ENCODE peak calls at places on chromosome 5, in eight cellular contexts. One of them, this sample, is unnamed.
A peak's percentile ranks its signal among the peaks of the same experiment; 100 is the strongest.

GRCh38 chr5:135526924-135527323 is 8.8 kb downstream of the NEUROG1 start:
- DNase-seq in SHP77 treated with DMSO at 0.1 percent for 48 hours: no peak
- DNase-seq in mucosa of descending colon: no peak
- DNase-seq in cardiac muscle cell: no peak
- DNase-seq in fibroblast of the aortic adventitia: no peak
- DNase-seq in transverse colon: no peak
- DNase-seq in activated CD8-positive, alpha-beta memory T cell treated with anti-CD3 and anti-CD28 coated beads, Interleukin-2, amount 50 U/mL, for 4 hours: no peak
- DNase-seq in LHCN-M2: no peak
- DNase-seq in this sample: no peak

GRCh38 chr5:107671742-107672211 is 1.0 kb upstream of the EFNA5 start:
- DNase-seq in LHCN-M2: peak; percentile 89
- DNase-seq in mucosa of descending colon: no peak
- DNase-seq in transverse colon: peak; percentile 34
- DNase-seq in SHP77 treated with DMSO at 0.1 percent for 48 hours: peak; percentile 44
- DNase-seq in activated CD8-positive, alpha-beta memory T cell treated with anti-CD3 and anti-CD28 coated beads, Interleukin-2, amount 50 U/mL, for 4 hours: no peak
- DNase-seq in cardiac muscle cell: peak; percentile 29
- DNase-seq in fibroblast of the aortic adventitia: peak; percentile 45
- DNase-seq in this sample: no peak

GRCh38 chr5:143782588-143783386 is 29.2 kb upstream of the HMHB1 start:
- DNase-seq in LHCN-M2: no peak
- DNase-seq in activated CD8-positive, alpha-beta memory T cell treated with anti-CD3 and anti-CD28 coated beads, Interleukin-2, amount 50 U/mL, for 4 hours: no peak
- DNase-seq in cardiac muscle cell: peak; percentile 36
- DNase-seq in SHP77 treated with DMSO at 0.1 percent for 48 hours: no peak
- DNase-seq in mucosa of descending colon: no peak
- DNase-seq in fibroblast of the aortic adventitia: no peak
- DNase-seq in transverse colon: no peak
- DNase-seq in this sample: no peak

GRCh38 chr5:77935516-77936364 is 159.6 kb upstream of the TBCA start:
- DNase-seq in fibroblast of the aortic adventitia: peak; percentile 25
- DNase-seq in transverse colon: no peak
- DNase-seq in mucosa of descending colon: no peak
- DNase-seq in SHP77 treated with DMSO at 0.1 percent for 48 hours: no peak
- DNase-seq in activated CD8-positive, alpha-beta memory T cell treated with anti-CD3 and anti-CD28 coated beads, Interleukin-2, amount 50 U/mL, for 4 hours: no peak
- DNase-seq in cardiac muscle cell: no peak
- DNase-seq in LHCN-M2: peak; percentile 64
- DNase-seq in this sample: no peak

GRCh38 chr5:133738271-133738670 is 125.9 kb upstream of the FSTL4 start:
- DNase-seq in mucosa of descending colon: no peak
- DNase-seq in SHP77 treated with DMSO at 0.1 percent for 48 hours: no peak
- DNase-seq in activated CD8-positive, alpha-beta memory T cell treated with anti-CD3 and anti-CD28 coated beads, Interleukin-2, amount 50 U/mL, for 4 hours: no peak
- DNase-seq in LHCN-M2: no peak
- DNase-seq in fibroblast of the aortic adventitia: no peak
- DNase-seq in transverse colon: no peak
- DNase-seq in cardiac muscle cell: no peak
- DNase-seq in this sample: no peak

GRCh38 chr5:16461026-16461425 is 4.6 kb downstream of the ZNF622 start:
- DNase-seq in LHCN-M2: no peak
- DNase-seq in activated CD8-positive, alpha-beta memory T cell treated with anti-CD3 and anti-CD28 coated beads, Interleukin-2, amount 50 U/mL, for 4 hours: no peak
- DNase-seq in cardiac muscle cell: no peak
- DNase-seq in transverse colon: no peak
- DNase-seq in fibroblast of the aortic adventitia: no peak
- DNase-seq in mucosa of descending colon: no peak
- DNase-seq in SHP77 treated with DMSO at 0.1 percent for 48 hours: no peak
- DNase-seq in this sample: no peak

GRCh38 chr5:19855031-19855430 is 133.0 kb downstream of the CDH18 start:
- DNase-seq in fibroblast of the aortic adventitia: peak; percentile 28
- DNase-seq in activated CD8-positive, alpha-beta memory T cell treated with anti-CD3 and anti-CD28 coated beads, Interleukin-2, amount 50 U/mL, for 4 hours: no peak
- DNase-seq in cardiac muscle cell: no peak
- DNase-seq in mucosa of descending colon: no peak
- DNase-seq in LHCN-M2: peak; percentile 42
- DNase-seq in SHP77 treated with DMSO at 0.1 percent for 48 hours: no peak
- DNase-seq in transverse colon: no peak
- DNase-seq in this sample: no peak

GRCh38 chr5:6843821-6844220 is 130.6 kb downstream of the TENT4A start:
- DNase-seq in fibroblast of the aortic adventitia: no peak
- DNase-seq in mucosa of descending colon: no peak
- DNase-seq in transverse colon: no peak
- DNase-seq in cardiac muscle cell: no peak
- DNase-seq in SHP77 treated with DMSO at 0.1 percent for 48 hours: no peak
- DNase-seq in activated CD8-positive, alpha-beta memory T cell treated with anti-CD3 and anti-CD28 coated beads, Interleukin-2, amount 50 U/mL, for 4 hours: no peak
- DNase-seq in LHCN-M2: no peak
- DNase-seq in this sample: no peak

GRCh38 chr5:180808461-180809000 is 5.9 kb upstream of the MGAT1 start:
- DNase-seq in activated CD8-positive, alpha-beta memory T cell treated with anti-CD3 and anti-CD28 coated beads, Interleukin-2, amount 50 U/mL, for 4 hours: peak; percentile 13
- DNase-seq in LHCN-M2: no peak
- DNase-seq in fibroblast of the aortic adventitia: no peak
- DNase-seq in cardiac muscle cell: no peak
- DNase-seq in SHP77 treated with DMSO at 0.1 percent for 48 hours: no peak
- DNase-seq in transverse colon: peak; percentile 20
- DNase-seq in mucosa of descending colon: no peak
- DNase-seq in this sample: no peak

GRCh38 chr5:134139891-134140469 is 25.5 kb downstream of the TCF7 start:
- DNase-seq in LHCN-M2: no peak
- DNase-seq in cardiac muscle cell: no peak
- DNase-seq in fibroblast of the aortic adventitia: no peak
- DNase-seq in mucosa of descending colon: peak; percentile 16
- DNase-seq in activated CD8-positive, alpha-beta memory T cell treated with anti-CD3 and anti-CD28 coated beads, Interleukin-2, amount 50 U/mL, for 4 hours: peak; percentile 14
- DNase-seq in SHP77 treated with DMSO at 0.1 percent for 48 hours: no peak
- DNase-seq in transverse colon: no peak
- DNase-seq in this sample: no peak

GRCh38 chr5:60346391-60346790 is 353.6 kb downstream of the DEPDC1B start:
- DNase-seq in mucosa of descending colon: no peak
- DNase-seq in activated CD8-positive, alpha-beta memory T cell treated with anti-CD3 and anti-CD28 coated beads, Interleukin-2, amount 50 U/mL, for 4 hours: no peak
- DNase-seq in transverse colon: no peak
- DNase-seq in SHP77 treated with DMSO at 0.1 percent for 48 hours: no peak
- DNase-seq in LHCN-M2: peak; percentile 10
- DNase-seq in cardiac muscle cell: no peak
- DNase-seq in fibroblast of the aortic adventitia: no peak
- DNase-seq in this sample: no peak

GRCh38 chr5:170860818-170861217 is 1.0 kb upstream of the RANBP17 start:
- DNase-seq in SHP77 treated with DMSO at 0.1 percent for 48 hours: no peak
- DNase-seq in activated CD8-positive, alpha-beta memory T cell treated with anti-CD3 and anti-CD28 coated beads, Interleukin-2, amount 50 U/mL, for 4 hours: no peak
- DNase-seq in LHCN-M2: no peak
- DNase-seq in fibroblast of the aortic adventitia: no peak
- DNase-seq in mucosa of descending colon: no peak
- DNase-seq in cardiac muscle cell: no peak
- DNase-seq in transverse colon: no peak
- DNase-seq in this sample: no peak

GRCh38 chr5:111719773-111720172 is 37.2 kb downstream of the NREP start:
- DNase-seq in mucosa of descending colon: no peak
- DNase-seq in transverse colon: no peak
- DNase-seq in SHP77 treated with DMSO at 0.1 percent for 48 hours: no peak
- DNase-seq in fibroblast of the aortic adventitia: no peak
- DNase-seq in LHCN-M2: no peak
- DNase-seq in activated CD8-positive, alpha-beta memory T cell treated with anti-CD3 and anti-CD28 coated beads, Interleukin-2, amount 50 U/mL, for 4 hours: no peak
- DNase-seq in cardiac muscle cell: no peak
- DNase-seq in this sample: no peak

GRCh38 chr5:89397096-89397495 is 514.1 kb upstream of the MEF2C start:
- DNase-seq in mucosa of descending colon: no peak
- DNase-seq in fibroblast of the aortic adventitia: peak; percentile 5
- DNase-seq in LHCN-M2: peak; percentile 50
- DNase-seq in activated CD8-positive, alpha-beta memory T cell treated with anti-CD3 and anti-CD28 coated beads, Interleukin-2, amount 50 U/mL, for 4 hours: no peak
- DNase-seq in SHP77 treated with DMSO at 0.1 percent for 48 hours: no peak
- DNase-seq in transverse colon: no peak
- DNase-seq in cardiac muscle cell: no peak
- DNase-seq in this sample: no peak

GRCh38 chr5:111254613-111255012 is 30.4 kb downstream of the CAMK4 start:
- DNase-seq in SHP77 treated with DMSO at 0.1 percent for 48 hours: no peak
- DNase-seq in cardiac muscle cell: no peak
- DNase-seq in mucosa of descending colon: no peak
- DNase-seq in activated CD8-positive, alpha-beta memory T cell treated with anti-CD3 and anti-CD28 coated beads, Interleukin-2, amount 50 U/mL, for 4 hours: peak; percentile 63
- DNase-seq in transverse colon: no peak
- DNase-seq in fibroblast of the aortic adventitia: peak; percentile 8
- DNase-seq in LHCN-M2: peak; percentile 16
- DNase-seq in this sample: no peak

GRCh38 chr5:135139397-135140134 is 105.5 kb upstream of the PITX1 start:
- DNase-seq in activated CD8-positive, alpha-beta memory T cell treated with anti-CD3 and anti-CD28 coated beads, Interleukin-2, amount 50 U/mL, for 4 hours: no peak
- DNase-seq in LHCN-M2: peak; percentile 84
- DNase-seq in SHP77 treated with DMSO at 0.1 percent for 48 hours: peak; percentile 21
- DNase-seq in cardiac muscle cell: no peak
- DNase-seq in fibroblast of the aortic adventitia: peak; percentile 75
- DNase-seq in transverse colon: peak; percentile 42
- DNase-seq in mucosa of descending colon: no peak
- DNase-seq in this sample: no peak

GRCh38 chr5:17154211-17154996 is 63.0 kb upstream of the BASP1 start:
- DNase-seq in cardiac muscle cell: no peak
- DNase-seq in transverse colon: no peak
- DNase-seq in activated CD8-positive, alpha-beta memory T cell treated with anti-CD3 and anti-CD28 coated beads, Interleukin-2, amount 50 U/mL, for 4 hours: no peak
- DNase-seq in LHCN-M2: peak; percentile 53
- DNase-seq in mucosa of descending colon: no peak
- DNase-seq in fibroblast of the aortic adventitia: peak; percentile 77
- DNase-seq in SHP77 treated with DMSO at 0.1 percent for 48 hours: no peak
- DNase-seq in this sample: no peak

GRCh38 chr5:164600166-164600715 is 1094.8 kb downstream of the MAT2B start:
- DNase-seq in SHP77 treated with DMSO at 0.1 percent for 48 hours: no peak
- DNase-seq in activated CD8-positive, alpha-beta memory T cell treated with anti-CD3 and anti-CD28 coated beads, Interleukin-2, amount 50 U/mL, for 4 hours: no peak
- DNase-seq in transverse colon: no peak
- DNase-seq in fibroblast of the aortic adventitia: peak; percentile 60
- DNase-seq in mucosa of descending colon: no peak
- DNase-seq in LHCN-M2: no peak
- DNase-seq in cardiac muscle cell: no peak
- DNase-seq in this sample: no peak

GRCh38 chr5:169279125-169279524 is 21.8 kb downstream of the SLIT3 start:
- DNase-seq in SHP77 treated with DMSO at 0.1 percent for 48 hours: no peak
- DNase-seq in activated CD8-positive, alpha-beta memory T cell treated with anti-CD3 and anti-CD28 coated beads, Interleukin-2, amount 50 U/mL, for 4 hours: no peak
- DNase-seq in fibroblast of the aortic adventitia: no peak
- DNase-seq in cardiac muscle cell: no peak
- DNase-seq in transverse colon: no peak
- DNase-seq in mucosa of descending colon: no peak
- DNase-seq in LHCN-M2: no peak
- DNase-seq in this sample: no peak

GRCh38 chr5:116881921-116882531 is 307.4 kb upstream of the SEMA6A start:
- DNase-seq in LHCN-M2: no peak
- DNase-seq in cardiac muscle cell: peak; percentile 10
- DNase-seq in activated CD8-positive, alpha-beta memory T cell treated with anti-CD3 and anti-CD28 coated beads, Interleukin-2, amount 50 U/mL, for 4 hours: no peak
- DNase-seq in mucosa of descending colon: no peak
- DNase-seq in transverse colon: no peak
- DNase-seq in fibroblast of the aortic adventitia: no peak
- DNase-seq in SHP77 treated with DMSO at 0.1 percent for 48 hours: no peak
- DNase-seq in this sample: no peak

GRCh38 chr5:83776437-83777031 is 55.9 kb upstream of the HAPLN1 start:
- DNase-seq in fibroblast of the aortic adventitia: no peak
- DNase-seq in SHP77 treated with DMSO at 0.1 percent for 48 hours: no peak
- DNase-seq in activated CD8-positive, alpha-beta memory T cell treated with anti-CD3 and anti-CD28 coated beads, Interleukin-2, amount 50 U/mL, for 4 hours: no peak
- DNase-seq in transverse colon: no peak
- DNase-seq in LHCN-M2: no peak
- DNase-seq in mucosa of descending colon: no peak
- DNase-seq in cardiac muscle cell: no peak
- DNase-seq in this sample: no peak

GRCh38 chr5:173832386-173832785 is 55.8 kb upstream of the CPEB4 start:
- DNase-seq in transverse colon: no peak
- DNase-seq in activated CD8-positive, alpha-beta memory T cell treated with anti-CD3 and anti-CD28 coated beads, Interleukin-2, amount 50 U/mL, for 4 hours: no peak
- DNase-seq in fibroblast of the aortic adventitia: no peak
- DNase-seq in LHCN-M2: no peak
- DNase-seq in mucosa of descending colon: no peak
- DNase-seq in cardiac muscle cell: no peak
- DNase-seq in SHP77 treated with DMSO at 0.1 percent for 48 hours: no peak
- DNase-seq in this sample: no peak

GRCh38 chr5:75023368-75024159 is 28.8 kb downstream of the GCNT4 start:
- DNase-seq in transverse colon: peak; percentile 15
- DNase-seq in activated CD8-positive, alpha-beta memory T cell treated with anti-CD3 and anti-CD28 coated beads, Interleukin-2, amount 50 U/mL, for 4 hours: peak; percentile 23
- DNase-seq in mucosa of descending colon: no peak
- DNase-seq in LHCN-M2: no peak
- DNase-seq in fibroblast of the aortic adventitia: no peak
- DNase-seq in cardiac muscle cell: no peak
- DNase-seq in SHP77 treated with DMSO at 0.1 percent for 48 hours: no peak
- DNase-seq in this sample: no peak

GRCh38 chr5:57082441-57083067 is 91.3 kb upstream of the GPBP1 start:
- DNase-seq in SHP77 treated with DMSO at 0.1 percent for 48 hours: no peak
- DNase-seq in transverse colon: no peak
- DNase-seq in cardiac muscle cell: no peak
- DNase-seq in activated CD8-positive, alpha-beta memory T cell treated with anti-CD3 and anti-CD28 coated beads, Interleukin-2, amount 50 U/mL, for 4 hours: no peak
- DNase-seq in LHCN-M2: peak; percentile 7
- DNase-seq in fibroblast of the aortic adventitia: peak; percentile 20
- DNase-seq in mucosa of descending colon: no peak
- DNase-seq in this sample: no peak

GRCh38 chr5:81420039-81420667 is 26.2 kb upstream of the ACOT12 start:
- DNase-seq in fibroblast of the aortic adventitia: peak; percentile 91
- DNase-seq in LHCN-M2: peak; percentile 96
- DNase-seq in SHP77 treated with DMSO at 0.1 percent for 48 hours: no peak
- DNase-seq in activated CD8-positive, alpha-beta memory T cell treated with anti-CD3 and anti-CD28 coated beads, Interleukin-2, amount 50 U/mL, for 4 hours: no peak
- DNase-seq in transverse colon: no peak
- DNase-seq in mucosa of descending colon: no peak
- DNase-seq in cardiac muscle cell: no peak
- DNase-seq in this sample: no peak

GRCh38 chr5:107367919-107368318 is 302.8 kb downstream of the EFNA5 start:
- DNase-seq in cardiac muscle cell: no peak
- DNase-seq in fibroblast of the aortic adventitia: no peak
- DNase-seq in transverse colon: no peak
- DNase-seq in SHP77 treated with DMSO at 0.1 percent for 48 hours: no peak
- DNase-seq in mucosa of descending colon: no peak
- DNase-seq in activated CD8-positive, alpha-beta memory T cell treated with anti-CD3 and anti-CD28 coated beads, Interleukin-2, amount 50 U/mL, for 4 hours: no peak
- DNase-seq in LHCN-M2: no peak
- DNase-seq in this sample: no peak

GRCh38 chr5:139552893-139553575 is 8.1 kb upstream of the UBE2D2 start:
- DNase-seq in mucosa of descending colon: no peak
- DNase-seq in cardiac muscle cell: no peak
- DNase-seq in fibroblast of the aortic adventitia: no peak
- DNase-seq in activated CD8-positive, alpha-beta memory T cell treated with anti-CD3 and anti-CD28 coated beads, Interleukin-2, amount 50 U/mL, for 4 hours: no peak
- DNase-seq in SHP77 treated with DMSO at 0.1 percent for 48 hours: no peak
- DNase-seq in LHCN-M2: no peak
- DNase-seq in transverse colon: no peak
- DNase-seq in this sample: no peak

GRCh38 chr5:176545737-176546509 is 3.2 kb upstream of the CDHR2 start:
- DNase-seq in fibroblast of the aortic adventitia: no peak
- DNase-seq in activated CD8-positive, alpha-beta memory T cell treated with anti-CD3 and anti-CD28 coated beads, Interleukin-2, amount 50 U/mL, for 4 hours: no peak
- DNase-seq in cardiac muscle cell: no peak
- DNase-seq in LHCN-M2: no peak
- DNase-seq in SHP77 treated with DMSO at 0.1 percent for 48 hours: no peak
- DNase-seq in mucosa of descending colon: peak; percentile 91
- DNase-seq in transverse colon: peak; percentile 89
- DNase-seq in this sample: no peak

GRCh38 chr5:38845555-38846378 is at the start of gene OSMR:
- DNase-seq in fibroblast of the aortic adventitia: peak; percentile 99
- DNase-seq in LHCN-M2: peak; percentile 94
- DNase-seq in SHP77 treated with DMSO at 0.1 percent for 48 hours: no peak
- DNase-seq in cardiac muscle cell: peak; percentile 25
- DNase-seq in mucosa of descending colon: peak; percentile 85
- DNase-seq in activated CD8-positive, alpha-beta memory T cell treated with anti-CD3 and anti-CD28 coated beads, Interleukin-2, amount 50 U/mL, for 4 hours: no peak
- DNase-seq in transverse colon: peak; percentile 77
- DNase-seq in this sample: peak; percentile 92